ENCODE peak calls at places on chromosomes 16 and 17, in eight cellular contexts. One of them, this sample, is unnamed.

GRCh38 chr16:4133897-4134372 is 17.7 kb upstream of the ADCY9 start:
- DNase-seq in OCI-LY7: no peak
- DNase-seq in mesothelial cell of epicardium: no peak
- DNase-seq in C1 segment of cervical spinal cord: no peak
- DNase-seq in uterus: no peak
- DNase-seq in ovary: no peak
- DNase-seq in Right ventricle myocardium superior: no peak
- DNase-seq in type B pancreatic cell: no peak
- DNase-seq in this sample: no peak

GRCh38 chr17:67994827-67995567 is 1.3 kb downstream of the C17orf58 start:
- DNase-seq in OCI-LY7: peak; percentile 12
- DNase-seq in mesothelial cell of epicardium: no peak
- DNase-seq in C1 segment of cervical spinal cord: no peak
- DNase-seq in uterus: peak; percentile 34
- DNase-seq in ovary: no peak
- DNase-seq in Right ventricle myocardium superior: no peak
- DNase-seq in type B pancreatic cell: no peak
- DNase-seq in this sample: no peak

GRCh38 chr17:74863420-74864296 is 4.0 kb upstream of the GRIN2C start:
- DNase-seq in OCI-LY7: no peak
- DNase-seq in mesothelial cell of epicardium: no peak
- DNase-seq in C1 segment of cervical spinal cord: no peak
- DNase-seq in uterus: no peak
- DNase-seq in ovary: no peak
- DNase-seq in Right ventricle myocardium superior: no peak
- DNase-seq in type B pancreatic cell: no peak
- DNase-seq in this sample: no peak

GRCh38 chr17:31802502-31802901 is 56.5 kb downstream of the COPRS start:
- DNase-seq in OCI-LY7: peak; percentile 18
- DNase-seq in mesothelial cell of epicardium: no peak
- DNase-seq in C1 segment of cervical spinal cord: no peak
- DNase-seq in uterus: no peak
- DNase-seq in ovary: no peak
- DNase-seq in Right ventricle myocardium superior: no peak
- DNase-seq in type B pancreatic cell: no peak
- DNase-seq in this sample: no peak

GRCh38 chr16:29777576-29778360 is at the start of gene ZG16:
- DNase-seq in OCI-LY7: no peak
- DNase-seq in mesothelial cell of epicardium: no peak
- DNase-seq in C1 segment of cervical spinal cord: no peak
- DNase-seq in uterus: no peak
- DNase-seq in ovary: no peak
- DNase-seq in Right ventricle myocardium superior: no peak
- DNase-seq in type B pancreatic cell: no peak
- DNase-seq in this sample: no peak

GRCh38 chr16:3459401-3460090 is 16.1 kb downstream of the NAA60 start:
- DNase-seq in OCI-LY7: no peak
- DNase-seq in mesothelial cell of epicardium: no peak
- DNase-seq in C1 segment of cervical spinal cord: no peak
- DNase-seq in uterus: no peak
- DNase-seq in ovary: no peak
- DNase-seq in Right ventricle myocardium superior: no peak
- DNase-seq in type B pancreatic cell: no peak
- DNase-seq in this sample: no peak

GRCh38 chr16:86138121-86138944 is 239.4 kb downstream of the IRF8 start:
- DNase-seq in OCI-LY7: no peak
- DNase-seq in mesothelial cell of epicardium: no peak
- DNase-seq in C1 segment of cervical spinal cord: no peak
- DNase-seq in uterus: no peak
- DNase-seq in ovary: no peak
- DNase-seq in Right ventricle myocardium superior: no peak
- DNase-seq in type B pancreatic cell: no peak
- DNase-seq in this sample: peak; percentile 33

GRCh38 chr17:57597101-57597500 is 148.0 kb downstream of the CCDC182 start:
- DNase-seq in OCI-LY7: no peak
- DNase-seq in mesothelial cell of epicardium: no peak
- DNase-seq in C1 segment of cervical spinal cord: no peak
- DNase-seq in uterus: no peak
- DNase-seq in ovary: no peak
- DNase-seq in Right ventricle myocardium superior: no peak
- DNase-seq in type B pancreatic cell: no peak
- DNase-seq in this sample: no peak

GRCh38 chr16:87461466-87461975 is 31.3 kb downstream of the ZCCHC14 start:
- DNase-seq in OCI-LY7: peak; percentile 59
- DNase-seq in mesothelial cell of epicardium: peak; percentile 44
- DNase-seq in C1 segment of cervical spinal cord: no peak
- DNase-seq in uterus: peak; percentile 40
- DNase-seq in ovary: no peak
- DNase-seq in Right ventricle myocardium superior: peak; percentile 72
- DNase-seq in type B pancreatic cell: no peak
- DNase-seq in this sample: peak; percentile 94

GRCh38 chr16:58426095-58426494 is 33.8 kb downstream of the GINS3 start:
- DNase-seq in OCI-LY7: peak; percentile 84
- DNase-seq in mesothelial cell of epicardium: no peak
- DNase-seq in C1 segment of cervical spinal cord: peak; percentile 36
- DNase-seq in uterus: no peak
- DNase-seq in ovary: no peak
- DNase-seq in Right ventricle myocardium superior: no peak
- DNase-seq in type B pancreatic cell: no peak
- DNase-seq in this sample: no peak

GRCh38 chr16:817001-817906 is 16.7 kb upstream of the GNG13 start:
- DNase-seq in OCI-LY7: no peak
- DNase-seq in mesothelial cell of epicardium: no peak
- DNase-seq in C1 segment of cervical spinal cord: no peak
- DNase-seq in uterus: no peak
- DNase-seq in ovary: no peak
- DNase-seq in Right ventricle myocardium superior: no peak
- DNase-seq in type B pancreatic cell: no peak
- DNase-seq in this sample: no peak

GRCh38 chr17:19424934-19425868 is 14.2 kb downstream of the RNF112 start:
- DNase-seq in OCI-LY7: no peak
- DNase-seq in mesothelial cell of epicardium: no peak
- DNase-seq in C1 segment of cervical spinal cord: no peak
- DNase-seq in uterus: no peak
- DNase-seq in ovary: no peak
- DNase-seq in Right ventricle myocardium superior: no peak
- DNase-seq in type B pancreatic cell: no peak
- DNase-seq in this sample: no peak

GRCh38 chr16:27920391-27920891 is 143.1 kb downstream of the GSG1L start:
- DNase-seq in OCI-LY7: no peak
- DNase-seq in mesothelial cell of epicardium: no peak
- DNase-seq in C1 segment of cervical spinal cord: no peak
- DNase-seq in uterus: no peak
- DNase-seq in ovary: no peak
- DNase-seq in Right ventricle myocardium superior: no peak
- DNase-seq in type B pancreatic cell: no peak
- DNase-seq in this sample: no peak

GRCh38 chr17:3963214-3964201 is 729 bp downstream of the ATP2A3 start:
- DNase-seq in OCI-LY7: peak; percentile 95
- DNase-seq in mesothelial cell of epicardium: no peak
- DNase-seq in C1 segment of cervical spinal cord: no peak
- DNase-seq in uterus: no peak
- DNase-seq in ovary: no peak
- DNase-seq in Right ventricle myocardium superior: peak; percentile 61
- DNase-seq in type B pancreatic cell: no peak
- DNase-seq in this sample: peak; percentile 80

GRCh38 chr16:27677300-27677699 is 127.4 kb downstream of the KATNIP start:
- DNase-seq in OCI-LY7: no peak
- DNase-seq in mesothelial cell of epicardium: no peak
- DNase-seq in C1 segment of cervical spinal cord: no peak
- DNase-seq in uterus: no peak
- DNase-seq in ovary: no peak
- DNase-seq in Right ventricle myocardium superior: no peak
- DNase-seq in type B pancreatic cell: no peak
- DNase-seq in this sample: no peak

GRCh38 chr17:74012465-74012864 is 191.0 kb upstream of the RPL38 start:
- DNase-seq in OCI-LY7: no peak
- DNase-seq in mesothelial cell of epicardium: no peak
- DNase-seq in C1 segment of cervical spinal cord: no peak
- DNase-seq in uterus: no peak
- DNase-seq in ovary: no peak
- DNase-seq in Right ventricle myocardium superior: no peak
- DNase-seq in type B pancreatic cell: no peak
- DNase-seq in this sample: no peak

GRCh38 chr16:69243479-69243878 is 56.5 kb downstream of the SNTB2 start:
- DNase-seq in OCI-LY7: no peak
- DNase-seq in mesothelial cell of epicardium: no peak
- DNase-seq in C1 segment of cervical spinal cord: no peak
- DNase-seq in uterus: no peak
- DNase-seq in ovary: no peak
- DNase-seq in Right ventricle myocardium superior: no peak
- DNase-seq in type B pancreatic cell: no peak
- DNase-seq in this sample: no peak